ENCODE peak calls at places on chromosomes 3 and 15, in six cellular contexts. D is PC-9, R is foreskin keratinocyte, Q is fibroblast of mammary gland, Z is GM13977, F is left ventricle myocardium inferior. W is an unnamed sample.

GRCh38 chr3:49899815-49900214 is 3.9 kb downstream of the MST1R start:
- DNase-seq in R (no peak), D (no peak), F (no peak), Q (peak), Z (no peak), W (peak)

GRCh38 chr3:4716231-4716630 is 223.1 kb downstream of the ITPR1 start:
- DNase-seq in Z (no peak), Q (no peak), R (no peak), D (no peak), F (no peak), W (no peak)

GRCh38 chr15:79962178-79962577 is 8.8 kb downstream of the BCL2A1 start:
- DNase-seq in Q (no peak), F (no peak), D (no peak), R (no peak), Z (no peak), W (no peak)

GRCh38 chr3:128011140-128011539 is 41.1 kb upstream of the SEC61A1 start:
- DNase-seq in Q (peak), F (no peak), D (peak), R (peak), Z (no peak), W (peak)

GRCh38 chr3:172125963-172126403 is 86.6 kb downstream of the FNDC3B start:
- DNase-seq in R (no peak), F (peak), D (no peak), Z (no peak), Q (peak), W (no peak)

GRCh38 chr15:70064441-70064840 is 33.3 kb downstream of the TLE3 start:
- DNase-seq in F (no peak), Q (peak), Z (no peak), D (no peak), R (no peak), W (no peak)

GRCh38 chr3:87336761-87337160 is 60.4 kb upstream of the POU1F1 start:
- DNase-seq in D (no peak), F (no peak), Q (no peak), Z (no peak), R (no peak), W (no peak)

GRCh38 chr15:39934415-39935044 is 615 bp downstream of the EIF2AK4 start:
- DNase-seq in F (no peak), Q (peak), R (peak), Z (no peak), D (no peak), W (peak)

GRCh38 chr3:175951047-175951694 is 1092.0 kb downstream of the NAALADL2 start:
- DNase-seq in R (peak), Z (no peak), D (no peak), F (no peak), Q (peak), W (no peak)

GRCh38 chr3:100039075-100039474 is 75.2 kb downstream of the FILIP1L start:
- DNase-seq in D (no peak), Q (no peak), Z (no peak), R (no peak), F (no peak), W (no peak)

GRCh38 chr3:98770261-98771039 is 7.3 kb downstream of the ST3GAL6 start:
- DNase-seq in F (peak), D (no peak), Z (no peak), R (no peak), Q (no peak), W (no peak)

GRCh38 chr3:16512435-16513140 is 911 bp downstream of the RFTN1 start:
- DNase-seq in F (peak), Q (no peak), Z (peak), R (peak), D (no peak), W (peak)

GRCh38 chr3:170622369-170623159 is 36.7 kb upstream of the SLC7A14 start:
- DNase-seq in D (no peak), Q (peak), F (peak), R (peak), Z (no peak), W (no peak)

GRCh38 chr3:138230525-138230924 is 43.4 kb downstream of the ARMC8 start:
- DNase-seq in Q (peak), F (no peak), D (no peak), R (peak), Z (no peak), W (no peak)

GRCh38 chr3:148175215-148175614 is 522.5 kb upstream of the AGTR1 start:
- DNase-seq in F (no peak), R (no peak), D (no peak), Z (no peak), Q (peak), W (no peak)

GRCh38 chr15:26439681-26440080 is 333.2 kb downstream of the GABRB3 start:
- DNase-seq in Q (no peak), R (no peak), F (no peak), Z (no peak), D (no peak), W (no peak)

GRCh38 chr15:87575896-87576295 is 680.6 kb downstream of the NTRK3 start:
- DNase-seq in R (peak), F (no peak), Z (no peak), D (no peak), Q (no peak), W (no peak)

GRCh38 chr3:122305818-122306621 is 19.0 kb upstream of the CSTA start:
- DNase-seq in R (no peak), Z (no peak), F (no peak), Q (peak), D (peak), W (no peak)

DNA sequence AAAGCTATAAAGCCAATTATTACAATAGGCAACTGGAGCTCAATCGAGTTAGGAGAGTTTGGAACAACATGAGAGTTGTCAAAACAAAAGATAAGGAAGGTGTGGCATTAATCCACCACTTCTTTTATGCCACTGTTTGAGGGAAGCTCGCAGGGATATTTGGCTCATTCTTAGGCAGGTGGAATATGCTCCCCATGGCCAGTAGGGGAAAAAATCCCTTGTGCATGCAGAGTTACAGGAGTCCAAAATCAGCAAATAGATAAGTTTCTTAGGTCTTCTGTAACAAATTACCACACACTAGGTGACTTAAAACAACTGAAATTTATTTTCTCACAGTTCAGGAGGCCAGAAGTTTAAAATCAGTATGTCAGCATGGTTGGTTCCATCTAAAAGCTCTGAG is 135.4 kb upstream of the SYNPR start:
- DNase-seq in D (no peak), Z (no peak), F (no peak), Q (no peak), R (no peak), W (no peak)
- TF ChIP-seq CTCF in D (peak), Z (no peak), F (no peak), Q (peak), R (no peak), W (no peak)

GRCh38 chr15:65595960-65596359 is 15.0 kb downstream of the INTS14 start:
- DNase-seq in Z (no peak), F (no peak), D (no peak), Q (peak), R (no peak), W (peak)
- TF ChIP-seq CTCF in Z (peak), F (peak), D (no peak), Q (peak), R (peak), W (peak)

GRCh38 chr3:111890051-111890580 is 31.1 kb downstream of the PHLDB2 start:
- DNase-seq in Q (no peak), Z (no peak), R (no peak), F (no peak), D (no peak), W (no peak)

GRCh38 chr3:111895079-111895478 is 36.0 kb downstream of the PHLDB2 start:
- DNase-seq in F (no peak), Z (peak), R (no peak), D (peak), Q (peak), W (no peak)

DNA sequence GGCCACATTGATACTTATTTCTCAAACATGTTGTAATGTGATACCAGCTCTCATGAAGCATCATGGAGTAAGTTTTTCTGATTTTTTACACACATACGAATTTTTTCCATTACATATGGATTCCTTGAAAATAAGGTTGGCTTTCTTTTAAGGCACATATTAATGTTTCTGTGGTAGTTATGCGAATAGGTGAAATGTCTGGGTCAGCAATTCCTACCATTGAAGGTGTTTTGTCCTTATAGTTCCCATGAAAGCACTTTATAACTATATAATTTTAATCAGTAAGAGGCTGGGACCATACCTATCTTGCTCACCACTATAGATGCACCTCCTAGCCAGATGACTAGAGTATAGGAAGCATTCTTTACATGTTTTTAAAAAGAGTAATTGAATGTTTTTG is 33.0 kb downstream of the PHLDB2 start:
- DNase-seq in F (no peak), D (no peak), Q (no peak), Z (no peak), R (no peak), W (no peak)
- TF ChIP-seq CTCF in F (no peak), D (no peak), Q (no peak), Z (no peak), R (no peak), W (no peak)

GRCh38 chr3:191762323-191762960 is 301.5 kb downstream of the PYDC2 start:
- DNase-seq in Q (peak), Z (no peak), R (peak), F (no peak), D (no peak), W (no peak)

GRCh38 chr3:191768421-191768820 is 307.5 kb downstream of the PYDC2 start:
- DNase-seq in F (no peak), R (no peak), Z (no peak), D (no peak), Q (no peak), W (no peak)
- TF ChIP-seq CTCF in F (no peak), R (no peak), Z (peak), D (peak), Q (peak), W (no peak)

DNA sequence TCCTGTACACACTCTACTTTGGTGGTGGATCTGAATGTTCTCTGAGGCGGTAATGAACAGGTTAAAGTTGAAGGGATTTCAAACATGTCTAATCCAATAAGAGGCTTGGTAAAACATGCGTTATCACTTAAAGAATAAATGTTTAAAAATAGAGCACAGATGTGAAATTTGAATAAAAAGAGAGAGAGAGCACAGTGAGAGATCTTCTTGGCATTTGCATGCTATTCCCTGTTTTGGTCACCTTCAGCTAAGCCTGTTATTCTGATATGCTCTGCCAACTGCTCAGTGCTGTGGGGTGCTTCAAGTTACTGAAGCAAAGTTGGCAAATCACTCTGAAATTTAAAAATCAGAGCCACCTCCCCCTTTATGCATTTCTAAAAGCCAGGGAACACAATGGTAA is 237.7 kb upstream of the WNT5A start:
- DNase-seq in D (no peak), R (no peak), Z (no peak), F (no peak), Q (no peak), W (no peak)
- TF ChIP-seq CTCF in D (no peak), R (no peak), Z (no peak), F (no peak), Q (no peak), W (no peak)

DNA sequence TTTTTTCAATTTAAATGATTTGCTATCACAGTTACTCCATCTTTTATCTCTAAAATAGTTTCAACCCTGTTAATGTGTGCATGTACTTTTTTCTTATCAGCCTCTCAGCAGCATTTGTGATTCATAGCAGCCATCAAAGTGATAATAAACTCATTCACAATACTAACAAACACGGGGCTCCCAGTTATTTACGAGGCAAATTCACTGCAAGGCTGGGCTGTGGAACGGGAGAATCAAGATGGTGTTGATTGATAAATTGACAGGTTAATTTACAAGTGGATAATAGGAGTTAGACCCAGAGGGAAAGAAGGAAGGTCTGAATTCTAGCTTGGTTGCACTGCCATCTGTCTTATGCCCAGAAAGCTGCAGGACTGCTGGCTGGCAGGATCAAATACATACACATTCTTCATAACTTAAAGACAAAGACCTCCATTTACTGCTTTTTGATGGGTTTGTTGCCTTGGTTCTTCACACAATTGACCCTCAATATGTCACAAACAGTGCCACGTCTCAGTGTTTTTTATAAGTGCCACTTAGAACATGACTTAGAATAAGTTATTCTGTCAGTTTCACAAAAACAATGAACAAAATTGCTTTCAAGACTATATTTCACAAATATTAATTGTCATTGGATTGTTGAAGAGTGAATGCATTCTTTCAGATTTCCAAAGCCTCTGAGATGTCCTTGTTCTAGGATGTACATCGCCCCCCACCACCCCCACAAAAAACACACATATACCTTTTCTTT is 562.8 kb downstream of the NR2F2 start:
- DNase-seq in D (no peak), Z (no peak), R (peak), Q (peak), F (no peak), W (peak)
- TF ChIP-seq CTCF in D (peak), Z (peak), R (peak), Q (peak), F (peak), W (peak)

DNA sequence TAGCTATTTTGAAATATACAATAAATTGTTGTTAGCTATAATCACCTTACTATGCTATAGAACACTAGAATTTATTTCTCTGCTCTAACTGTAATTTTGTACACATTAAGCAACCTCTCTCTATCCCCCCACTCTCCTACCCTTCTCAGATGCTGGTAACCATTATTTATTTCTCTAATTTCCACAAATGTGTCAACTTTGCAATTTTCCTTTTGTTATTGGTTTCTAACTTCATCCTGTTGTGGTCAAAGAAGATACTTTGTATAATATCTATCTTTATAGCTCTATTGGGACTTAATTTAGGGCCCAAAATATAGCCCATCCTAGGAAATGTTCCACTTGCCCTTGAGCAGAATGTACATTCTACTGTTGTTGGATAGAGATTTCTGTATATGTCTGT is 229.3 kb downstream of the SATB1 start:
- DNase-seq in Q (no peak), F (no peak), R (no peak), D (no peak), Z (no peak), W (no peak)
- TF ChIP-seq CTCF in Q (no peak), F (no peak), R (no peak), D (no peak), Z (no peak), W (no peak)

W was measured in endothelial cell.